ENCODE peak calls at places on chromosomes 5 and 9, in four cellular contexts. X is IMR-90, R is GM12878, C is K562. V is an unnamed sample.

GRCh38 chr5:134131578-134132350 is 17.3 kb downstream of the TCF7 start:
- DNase-seq in R (no peak), C (no peak), X (no peak), V (no peak)

GRCh38 chr5:72013741-72014703 is 93.3 kb upstream of the MAP1B start:
- DNase-seq in X (peak; percentile 57), R (no peak), C (no peak), V (no peak)

GRCh38 chr9:135136991-135137390 is 49.5 kb downstream of the OLFM1 start:
- DNase-seq in C (no peak), R (no peak), X (no peak), V (no peak)

GRCh38 chr9:134681061-134681661 is 39.6 kb downstream of the COL5A1 start:
- DNase-seq in R (no peak), C (no peak), X (peak; percentile 44), V (no peak)

GRCh38 chr9:26033346-26033745 is 355.1 kb upstream of the TUSC1 start:
- DNase-seq in R (no peak), X (no peak), C (no peak), V (no peak)

GRCh38 chr5:117463836-117464235 is 889.2 kb upstream of the SEMA6A start:
- DNase-seq in R (no peak), X (no peak), C (no peak), V (no peak)

GRCh38 chr5:148972958-148973357 is 89.9 kb downstream of the SH3TC2 start:
- DNase-seq in R (no peak), C (no peak), X (peak; percentile 89), V (peak; percentile 68)

GRCh38 chr9:7668541-7668940 is 131.0 kb downstream of the DMAC1 start:
- DNase-seq in R (no peak), C (no peak), X (no peak), V (no peak)

GRCh38 chr5:15267966-15268365 is 232.0 kb upstream of the FBXL7 start:
- DNase-seq in X (no peak), C (no peak), R (no peak), V (no peak)

GRCh38 chr5:172004824-172005237 is 1.6 kb downstream of the FBXW11 start:
- DNase-seq in X (no peak), R (peak; percentile 16), C (no peak), V (no peak)

GRCh38 chr5:43231977-43232376 is 40.0 kb downstream of the NIM1K start:
- DNase-seq in X (no peak), C (no peak), R (no peak), V (no peak)

GRCh38 chr5:43895876-43896275 is 292.9 kb downstream of the NNT start:
- DNase-seq in C (no peak), R (no peak), X (no peak), V (no peak)

GRCh38 chr5:149540098-149540497 is 11.1 kb downstream of the CSNK1A1 start:
- DNase-seq in C (no peak), R (no peak), X (no peak), V (no peak)

GRCh38 chr9:1837453-1838084 is 177.6 kb upstream of the SMARCA2 start:
- DNase-seq in C (peak; percentile 18), X (peak; percentile 1), R (peak; percentile 45), V (peak; percentile 25)

GRCh38 chr5:14561741-14562140 is 19.9 kb upstream of the OTULINL start:
- DNase-seq in X (no peak), C (no peak), R (no peak), V (no peak)

GRCh38 chr5:99141534-99142135 is 212.8 kb upstream of the CHD1 start:
- DNase-seq in X (no peak), R (no peak), C (no peak), V (peak; percentile 16)

GRCh38 chr9:116189683-116190082 is 36.1 kb downstream of the PAPPA start:
- DNase-seq in X (no peak), C (no peak), R (no peak), V (no peak)

GRCh38 chr5:81147011-81147594 is 86.0 kb upstream of the CKMT2 start:
- DNase-seq in C (no peak), R (no peak), X (no peak), V (no peak)

GRCh38 chr9:89903076-89903475 is 298.3 kb downstream of the GADD45G start:
- DNase-seq in C (no peak), X (no peak), R (no peak), V (no peak)

GRCh38 chr5:110968246-110969005 is 103.1 kb upstream of the TSLP start:
- DNase-seq in X (peak; percentile 60), C (no peak), R (no peak), V (no peak)

GRCh38 chr5:1118738-1119137 is 6.9 kb upstream of the SLC12A7 start:
- DNase-seq in C (peak; percentile 57), X (no peak), R (no peak), V (no peak)

GRCh38 chr5:80703291-80703690 is 48.5 kb upstream of the DHFR start:
- DNase-seq in X (no peak), R (no peak), C (no peak), V (no peak)

GRCh38 chr5:159825551-159826051 is 90.7 kb upstream of the ADRA1B start:
- DNase-seq in R (peak; percentile 20), C (no peak), X (no peak), V (peak; percentile 44)

GRCh38 chr9:126375386-126375785 is 48.8 kb downstream of the MVB12B start:
- DNase-seq in X (peak; percentile 20), R (no peak), C (no peak), V (no peak)

GRCh38 chr5:35908266-35908665 is 30.2 kb downstream of the CAPSL start:
- DNase-seq in R (no peak), C (no peak), X (no peak), V (no peak)

GRCh38 chr9:95991326-95991725 is 115.8 kb downstream of the ERCC6L2 start:
- DNase-seq in X (no peak), R (no peak), C (no peak), V (no peak)

DNA sequence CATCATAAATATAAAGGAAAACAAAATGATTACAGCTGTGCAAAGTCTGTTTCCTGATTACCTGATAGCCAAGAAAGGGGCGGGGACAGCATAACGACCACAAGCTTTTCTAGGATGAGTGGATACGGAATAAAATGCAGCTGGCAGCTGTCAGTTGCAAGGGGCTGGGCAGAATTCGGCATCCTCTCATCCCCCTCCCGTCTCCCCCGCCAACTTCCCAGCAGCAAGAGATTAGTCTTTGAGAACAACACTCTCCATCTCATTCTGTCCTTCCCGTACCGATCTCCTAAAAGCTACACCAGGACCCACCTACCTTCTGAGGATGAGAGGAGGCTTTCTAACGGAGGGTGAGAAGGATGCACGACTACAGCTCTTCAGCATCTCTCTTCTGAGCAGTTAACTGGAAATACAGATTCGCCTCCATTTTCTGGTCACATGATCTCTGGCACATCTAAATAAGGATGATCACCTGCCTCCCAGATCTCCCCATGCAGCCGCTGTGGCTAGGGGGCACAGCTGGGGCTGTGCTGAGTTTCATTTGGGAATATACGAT is 72.4 kb upstream of the PCA3 start:
- DNase-seq in R (no peak), C (no peak), X (no peak), V (no peak)
- TF ChIP-seq BHLHE40 in R (no peak), C (no peak), X (no peak), V (no peak)

DNA sequence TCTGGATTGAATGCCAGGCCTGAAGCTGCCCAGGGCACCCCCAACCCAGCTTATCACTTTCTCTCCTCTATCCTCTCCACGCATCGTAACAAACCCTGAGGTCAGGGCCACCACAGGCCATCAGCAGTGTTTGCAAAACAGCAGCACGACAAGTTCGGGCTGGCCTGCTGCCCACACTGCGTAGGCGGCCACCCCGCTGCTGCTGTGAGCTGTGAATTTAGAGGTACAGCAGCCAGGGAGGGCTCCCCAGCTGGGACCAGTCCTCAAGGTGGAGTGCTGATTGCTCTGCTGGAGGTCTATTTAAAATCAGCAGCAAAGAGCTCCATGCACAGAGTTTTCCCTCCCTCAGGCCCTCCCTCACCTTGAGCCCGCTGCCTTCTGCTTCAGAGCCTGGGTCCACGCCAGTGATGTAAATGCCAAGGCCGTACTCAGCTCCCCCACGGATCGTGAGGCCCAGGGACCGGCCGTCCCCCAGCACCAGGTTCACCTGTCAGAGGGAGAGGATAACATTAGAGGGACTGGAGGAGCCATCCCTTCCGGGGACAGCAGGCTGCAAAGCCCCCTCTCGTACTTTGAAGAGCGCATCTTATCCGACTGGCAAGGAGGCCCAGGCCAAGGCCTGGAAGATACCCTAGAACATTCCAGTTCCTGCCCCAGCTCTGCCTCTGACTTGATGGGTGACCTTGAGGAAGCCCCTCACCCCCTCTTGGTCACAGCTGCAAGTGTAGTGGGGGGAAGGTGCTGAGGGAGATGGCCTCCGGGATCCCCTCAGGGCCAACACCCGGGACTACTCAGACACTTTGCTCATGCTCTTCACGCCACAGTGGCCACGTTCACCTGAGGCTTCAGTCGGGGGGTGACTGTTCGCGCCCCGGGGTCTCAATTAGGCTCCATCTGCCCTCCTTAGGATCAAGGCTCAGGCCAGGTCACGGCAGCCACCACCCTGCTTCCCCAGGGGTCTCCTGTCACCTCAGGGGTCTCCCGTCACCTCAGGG is 39.1 kb downstream of the WHRN start:
- DNase-seq in X (no peak), C (no peak), R (no peak), V (no peak)
- TF ChIP-seq RCOR1 in X (no peak), C (no peak), R (no peak), V (no peak)

DNA sequence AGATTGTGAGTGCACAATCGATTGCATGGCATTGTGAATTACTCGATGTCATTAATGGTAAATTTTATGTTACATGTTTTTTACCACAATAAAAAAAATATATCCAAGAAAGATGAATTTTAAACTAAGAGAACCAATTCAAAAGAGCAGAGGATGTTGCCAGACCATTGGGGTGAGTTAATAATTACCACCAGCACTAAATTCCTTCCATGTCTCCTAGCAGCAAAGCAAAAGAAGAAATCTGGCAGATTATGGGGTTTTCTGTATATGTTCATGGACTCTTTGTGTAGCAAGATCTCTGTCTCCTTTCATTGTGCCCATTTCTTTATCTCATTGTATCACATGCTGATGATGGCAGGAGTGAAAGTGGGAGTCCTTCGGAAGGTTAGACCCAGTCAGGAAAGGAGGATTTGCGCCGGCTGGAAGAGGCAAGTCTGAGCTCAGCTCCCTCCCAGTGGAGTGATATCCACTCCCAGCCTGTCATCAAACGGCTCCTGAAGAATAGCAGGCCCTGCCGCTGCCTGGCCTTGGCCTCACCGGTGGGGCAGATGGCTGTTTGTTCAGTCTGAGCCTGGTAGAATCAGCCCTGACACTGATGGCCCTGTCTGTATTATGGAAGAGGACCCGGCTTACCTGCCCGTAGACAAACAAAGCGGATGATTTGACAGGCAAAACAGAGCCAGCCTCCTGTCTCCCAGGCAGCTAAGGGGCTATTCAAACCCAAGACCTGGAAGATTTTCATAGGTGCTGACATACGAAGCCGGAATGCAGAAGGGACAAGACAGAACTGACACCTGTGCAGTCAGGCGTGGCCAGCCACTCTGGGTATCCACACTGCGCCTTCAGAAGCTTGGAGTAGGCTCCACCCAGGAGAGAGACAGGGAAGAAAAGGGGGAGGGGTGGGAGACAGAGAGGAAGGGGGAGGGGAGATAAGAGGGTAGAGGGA is 21.9 kb upstream of the FOXE1 start:
- DNase-seq in C (no peak), X (no peak), R (no peak), V (no peak)
- TF ChIP-seq BHLHE40 in C (no peak), X (no peak), R (no peak), V (no peak)

DNA sequence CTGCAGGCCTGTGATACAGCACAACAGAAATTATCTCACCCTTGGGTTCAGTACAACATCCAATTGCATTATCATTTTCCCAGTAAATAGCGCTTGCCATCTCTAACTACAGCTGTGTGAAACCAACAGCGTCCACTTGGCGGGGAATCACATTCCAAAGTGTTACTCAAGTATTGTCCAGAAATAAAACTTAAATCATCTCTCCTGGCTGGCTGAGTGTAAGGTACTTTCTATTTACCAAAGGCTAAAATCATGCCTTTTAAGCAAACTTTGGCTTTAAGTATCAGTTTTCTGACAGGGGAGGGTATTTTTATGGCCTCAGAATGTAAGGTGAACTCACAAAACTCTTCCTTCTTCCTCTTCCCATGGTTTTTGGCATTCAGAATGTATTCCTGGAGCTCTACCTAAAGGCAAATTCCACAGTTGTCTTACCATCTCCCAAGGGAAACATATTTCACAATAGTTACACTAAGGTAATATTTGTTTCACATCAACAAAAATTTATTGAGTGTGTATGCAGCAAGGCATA is 205.6 kb upstream of the MPDZ start:
- DNase-seq in C (no peak), X (peak; percentile 31), R (no peak), V (peak; percentile 2)
- TF ChIP-seq RCOR1 in C (no peak), X (no peak), R (no peak), V (no peak)

GRCh38 chr5:127871448-127872153 is 168.4 kb downstream of the CCDC192 start:
- DNase-seq in R (no peak), X (no peak), C (no peak), V (no peak)
- TF ChIP-seq BHLHE40 in R (no peak), X (no peak), C (no peak), V (no peak)

V was measured in A549.